ENCODE peak calls at places on chromosome 17, in five cellular contexts. G, H, N, X and U are unnamed samples.

GRCh38 chr17:66714046-66715023 is 120.6 kb upstream of the CACNG5 start:
- DNase-seq in X (no peak), G (peak; percentile 48), N (no peak), H (no peak), U (no peak)

GRCh38 chr17:20077978-20078674 is 69.0 kb downstream of the SPECC1 start:
- DNase-seq in X (no peak), H (no peak), N (no peak), G (no peak), U (no peak)

GRCh38 chr17:48308591-48308990 is 121.4 kb downstream of the SKAP1 start:
- DNase-seq in H (no peak), N (no peak), G (no peak), X (no peak), U (no peak)

GRCh38 chr17:31596382-31597323 is 205.2 kb downstream of the RAB11FIP4 start:
- DNase-seq in N (no peak), H (peak; percentile 99), X (no peak), G (peak; percentile 85), U (peak; percentile 95)

GRCh38 chr17:50781167-50781566 is 13.8 kb upstream of the ANKRD40CL start:
- DNase-seq in X (no peak), H (no peak), N (no peak), G (no peak), U (no peak)

GRCh38 chr17:76697702-76698465 is 12.9 kb downstream of the MXRA7 start:
- DNase-seq in N (peak; percentile 71), G (no peak), X (no peak), H (no peak), U (no peak)

GRCh38 chr17:4956493-4957061 is 5.7 kb downstream of the ENO3 start:
- DNase-seq in H (no peak), G (peak; percentile 86), X (peak; percentile 21), N (no peak), U (no peak)

GRCh38 chr17:72466199-72466598 is 345.4 kb downstream of the SOX9 start:
- DNase-seq in H (peak; percentile 86), G (no peak), N (no peak), X (no peak), U (peak; percentile 49)

GRCh38 chr17:58176200-58176599 is 9.4 kb downstream of the OR4D2 start:
- DNase-seq in X (no peak), H (no peak), N (no peak), G (no peak), U (no peak)

GRCh38 chr17:9002236-9002609 is 19.1 kb upstream of the NTN1 start:
- DNase-seq in X (no peak), H (no peak), G (peak; percentile 52), N (no peak), U (no peak)

GRCh38 chr17:3983945-3984484 is 19.8 kb upstream of the ATP2A3 start:
- DNase-seq in N (no peak), H (peak; percentile 50), X (no peak), G (peak; percentile 51), U (no peak)

GRCh38 chr17:33267279-33267790 is 25.8 kb downstream of the ASIC2 start:
- DNase-seq in G (no peak), N (no peak), H (peak; percentile 82), X (no peak), U (no peak)

GRCh38 chr17:83079340-83079747 is at the start of gene METRNL:
- DNase-seq in N (peak; percentile 95), H (peak; percentile 72), X (peak; percentile 22), G (peak; percentile 82), U (peak; percentile 54)

GRCh38 chr17:16491131-16491702 is 776 bp downstream of the LRRC75A start:
- DNase-seq in N (no peak), X (no peak), G (peak; percentile 64), H (peak; percentile 24), U (no peak)

GRCh38 chr17:30997842-30998241 is 27.0 kb downstream of the RNF135 start:
- DNase-seq in G (no peak), H (no peak), X (no peak), N (no peak), U (no peak)

GRCh38 chr17:19312406-19312805 is 50.1 kb downstream of the B9D1 start:
- DNase-seq in X (no peak), N (no peak), H (no peak), G (no peak), U (no peak)

GRCh38 chr17:47265983-47266541 is 12.4 kb downstream of the ITGB3 start:
- DNase-seq in X (no peak), G (no peak), N (no peak), H (peak; percentile 50), U (peak; percentile 14)

GRCh38 chr17:28871056-28871579 is 16.3 kb downstream of the ERAL1 start:
- DNase-seq in N (no peak), H (no peak), G (no peak), X (no peak), U (no peak)

GRCh38 chr17:4899341-4900230 is at the start of gene C17orf107:
- DNase-seq in G (peak; percentile 89), N (no peak), H (peak; percentile 68), X (peak; percentile 95), U (no peak)

GRCh38 chr17:77107506-77108433 is 33.0 kb upstream of the SEC14L1 start:
- DNase-seq in X (peak; percentile 36), N (no peak), H (peak; percentile 63), G (no peak), U (no peak)

GRCh38 chr17:83190601-83191387 is 111.4 kb downstream of the METRNL start:
- DNase-seq in N (no peak), X (no peak), H (no peak), G (no peak), U (no peak)

GRCh38 chr17:68391561-68392268 is 65.6 kb downstream of the WIPI1 start:
- DNase-seq in H (no peak), G (no peak), X (no peak), N (no peak), U (no peak)